ENCODE peak calls at places on chromosomes 7 and 10, in four cellular contexts. Z, I, L and R are unnamed samples.

GRCh38 chr7:73828107-73828803 is 2.5 kb upstream of the CLDN4 start:
- DNase-seq in Z (peak; percentile 89), I (no peak), L (peak; percentile 51), R (peak; percentile 59)

GRCh38 chr10:12844796-12845524 is 156.6 kb downstream of the CCDC3 start:
- DNase-seq in Z (peak; percentile 10), I (no peak), L (no peak), R (no peak)

GRCh38 chr7:99196536-99197288 is 11.2 kb downstream of the KPNA7 start:
- DNase-seq in Z (no peak), I (no peak), L (no peak), R (no peak)

GRCh38 chr7:36796850-36797618 is 72.7 kb upstream of the AOAH start:
- DNase-seq in Z (peak; percentile 28), I (no peak), L (no peak), R (no peak)

GRCh38 chr7:139909379-139910050 is 80.5 kb downstream of the TBXAS1 start:
- DNase-seq in Z (no peak), I (no peak), L (peak; percentile 12), R (peak; percentile 54)

GRCh38 chr7:109354552-109354951 is 784.9 kb downstream of the DNAJB9 start:
- DNase-seq in Z (no peak), I (no peak), L (no peak), R (no peak)

GRCh38 chr7:107661081-107661864 is 645 bp downstream of the SLC26A4 start:
- DNase-seq in Z (peak; percentile 37), I (no peak), L (no peak), R (peak; percentile 63)

GRCh38 chr7:119472398-119473038 is 800.5 kb upstream of the KCND2 start:
- DNase-seq in Z (no peak), I (no peak), L (no peak), R (no peak)

GRCh38 chr10:133143200-133143533 is 16.9 kb upstream of the KNDC1 start:
- DNase-seq in Z (no peak), I (no peak), L (peak; percentile 77), R (no peak)

GRCh38 chr10:128150045-128150493 is 23.8 kb upstream of the MKI67 start:
- DNase-seq in Z (no peak), I (no peak), L (peak; percentile 89), R (peak; percentile 94)

GRCh38 chr7:132307465-132307864 is 268.8 kb downstream of the PLXNA4 start:
- DNase-seq in Z (no peak), I (no peak), L (no peak), R (no peak)

GRCh38 chr7:23247602-23248335 is 1.2 kb downstream of the GPNMB start:
- DNase-seq in Z (no peak), I (no peak), L (no peak), R (no peak)

GRCh38 chr7:23244335-23244635 is 2.3 kb upstream of the GPNMB start:
- DNase-seq in Z (no peak), I (no peak), L (no peak), R (no peak)

GRCh38 chr7:23249486-23249885 is 2.9 kb downstream of the GPNMB start:
- DNase-seq in Z (no peak), I (no peak), L (no peak), R (no peak)

GRCh38 chr7:23247101-23247601 is 576 bp downstream of the GPNMB start:
- DNase-seq in Z (no peak), I (no peak), L (no peak), R (no peak)

GRCh38 chr7:23246540-23246939 is at the start of gene GPNMB:
- DNase-seq in Z (no peak), I (no peak), L (no peak), R (no peak)
- TF ChIP-seq FOXK2 in Z (no peak), I (no peak), L (no peak), R (no peak)

GRCh38 chr10:28913850-28914249 is 236.5 kb downstream of the BAMBI start:
- DNase-seq in Z (peak; percentile 42), I (no peak), L (no peak), R (no peak)

GRCh38 chr10:28914721-28915120 is 237.4 kb downstream of the BAMBI start:
- DNase-seq in Z (no peak), I (no peak), L (no peak), R (no peak)

GRCh38 chr10:28913436-28913835 is 236.1 kb downstream of the BAMBI start:
- DNase-seq in Z (no peak), I (no peak), L (no peak), R (no peak)

GRCh38 chr10:28912017-28912783 is 234.9 kb downstream of the BAMBI start:
- DNase-seq in Z (no peak), I (no peak), L (no peak), R (no peak)

GRCh38 chr10:28915989-28916588 is 238.8 kb downstream of the BAMBI start:
- DNase-seq in Z (peak; percentile 88), I (no peak), L (no peak), R (no peak)
- TF ChIP-seq FOXK2 in Z (no peak), I (no peak), L (no peak), R (no peak)

GRCh38 chr10:22613011-22613410 is 101.4 kb downstream of the PIP4K2A start:
- DNase-seq in Z (no peak), I (no peak), L (no peak), R (no peak)

GRCh38 chr10:22609719-22610118 is 104.7 kb downstream of the PIP4K2A start:
- DNase-seq in Z (no peak), I (no peak), L (no peak), R (no peak)

GRCh38 chr10:22610595-22610994 is 103.8 kb downstream of the PIP4K2A start:
- DNase-seq in Z (no peak), I (no peak), L (no peak), R (no peak)

GRCh38 chr10:22612316-22612715 is 102.1 kb downstream of the PIP4K2A start:
- DNase-seq in Z (no peak), I (no peak), L (no peak), R (no peak)

DNA sequence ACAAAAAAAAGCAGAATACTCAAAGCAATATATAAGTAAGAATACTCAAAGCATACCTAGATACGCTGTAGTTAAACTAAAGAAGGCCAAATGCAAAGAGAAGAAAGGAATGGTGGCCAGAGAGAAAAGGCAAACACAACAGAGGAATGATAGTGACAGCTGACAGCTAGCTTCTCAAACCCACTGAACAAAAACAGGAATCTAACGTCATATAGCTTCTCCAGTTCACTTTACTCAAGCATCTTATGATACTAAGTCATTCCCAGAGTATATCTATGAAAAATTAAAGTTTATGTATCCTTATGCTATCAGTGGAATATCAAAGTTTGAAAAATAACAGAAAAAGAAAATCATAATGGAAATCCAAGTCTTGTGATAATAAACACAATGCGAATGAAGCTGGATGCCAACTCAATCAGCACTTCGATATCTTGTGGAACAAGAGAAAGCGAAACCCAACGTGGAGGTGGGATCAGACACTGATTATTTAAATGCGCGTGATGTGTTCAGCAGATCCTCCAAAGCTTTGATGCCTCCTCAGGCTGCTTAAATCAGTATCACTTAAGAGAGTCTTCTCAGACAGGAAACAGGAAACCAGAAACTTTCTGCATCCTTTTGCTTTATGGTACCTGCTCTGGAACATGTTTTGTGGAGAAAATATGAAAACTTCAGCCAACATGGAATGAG is 102.8 kb downstream of the PIP4K2A start:
- DNase-seq in Z (no peak), I (peak; percentile 57), L (no peak), R (no peak)
- TF ChIP-seq FOXK2 in Z (no peak), I (no peak), L (no peak), R (no peak)

GRCh38 chr7:65037740-65038678 is 31.5 kb upstream of the ERV3-1 start:
- DNase-seq in Z (peak; percentile 78), I (peak; percentile 57), L (peak; percentile 94), R (peak; percentile 90)
- TF ChIP-seq FOXK2 in Z (no peak), I (no peak), L (no peak), R (no peak)

DNA sequence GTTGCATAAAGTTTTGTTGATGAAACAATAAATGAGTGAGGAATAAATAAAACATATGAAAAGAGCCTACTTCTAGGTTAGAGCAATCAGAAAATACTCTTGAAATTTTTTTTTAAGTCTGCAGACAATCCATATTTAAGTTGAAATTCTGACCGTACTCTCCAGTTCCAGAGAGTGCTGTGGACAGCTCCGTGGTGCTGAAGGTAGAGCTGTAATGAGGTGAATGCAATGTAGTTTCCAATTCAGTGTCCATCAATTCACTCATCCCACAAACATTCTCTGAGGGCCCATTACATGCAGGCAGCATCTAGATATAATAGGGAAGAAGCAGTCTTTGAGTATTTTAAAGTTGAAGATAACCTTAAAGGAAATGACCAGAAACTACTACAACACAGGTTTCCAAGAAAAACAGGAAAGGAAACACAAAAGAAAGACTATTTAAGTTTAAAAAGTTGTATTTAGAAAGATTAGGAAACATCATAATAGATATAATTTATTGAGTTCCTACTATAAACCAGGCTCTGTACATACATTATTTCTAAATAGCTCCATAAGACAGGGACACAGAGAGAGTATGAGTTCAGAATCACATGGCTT is 44.0 kb upstream of the CRTAC1 start:
- DNase-seq in Z (no peak), I (no peak), L (no peak), R (peak; percentile 41)
- TF ChIP-seq FOXK2 in Z (no peak), I (no peak), L (no peak), R (no peak)

GRCh38 chr10:93346060-93346459 is 136.1 kb downstream of the MYOF start:
- DNase-seq in Z (no peak), I (no peak), L (no peak), R (no peak)
- TF ChIP-seq FOXK2 in Z (no peak), I (no peak), L (no peak), R (no peak)